ENCODE peak calls at places on chromosome 19, in five cellular contexts. G, U, M, V and C are unnamed samples.
A peak's percentile ranks its signal among the peaks of the same experiment; 100 is the strongest.

GRCh38 chr19:2053601-2054389 is 2.8 kb upstream of the MKNK2 start:
- DNase-seq in G (no peak), U (no peak), M (no peak), V (no peak), C (no peak)

GRCh38 chr19:15421136-15421535 is 2.3 kb upstream of the AKAP8L start:
- DNase-seq in G (no peak), U (no peak), M (no peak), V (no peak), C (no peak)

GRCh38 chr19:55149078-55150003 is at the start of gene TNNT1:
- DNase-seq in G (no peak), U (no peak), M (no peak), V (no peak), C (no peak)

GRCh38 chr19:29550896-29551295 is 25.1 kb downstream of the VSTM2B start:
- DNase-seq in G (no peak), U (no peak), M (no peak), V (no peak), C (no peak)

GRCh38 chr19:46999377-46999776 is 20.3 kb upstream of the NPAS1 start:
- DNase-seq in G (no peak), U (no peak), M (no peak), V (no peak), C (no peak)

GRCh38 chr19:11363881-11364280 is 8.6 kb downstream of the PLPPR2 start:
- DNase-seq in G (no peak), U (no peak), M (no peak), V (no peak), C (no peak)

GRCh38 chr19:2382530-2383222 is 22.6 kb downstream of the TMPRSS9 start:
- DNase-seq in G (no peak), U (no peak), M (no peak), V (no peak), C (no peak)

GRCh38 chr19:34677386-34678084 is at the start of gene ZNF302:
- DNase-seq in G (peak; percentile 92), U (peak; percentile 92), M (peak; percentile 81), V (peak; percentile 94), C (peak; percentile 97)

GRCh38 chr19:12801466-12802266 is at the start of the genes PRDX2 and THSD8:
- DNase-seq in G (peak; percentile 79), U (no peak), M (no peak), V (peak; percentile 86), C (peak; percentile 85)

GRCh38 chr19:50368649-50369570 is 3.5 kb upstream of the NAPSA start:
- DNase-seq in G (peak; percentile 54), U (peak; percentile 55), M (peak; percentile 43), V (peak; percentile 68), C (peak; percentile 94)

GRCh38 chr19:15144046-15144646 is 36.9 kb downstream of the SYDE1 start:
- DNase-seq in G (no peak), U (no peak), M (peak; percentile 87), V (no peak), C (no peak)

GRCh38 chr19:18612772-18613588 is at the start of gene TMEM59L:
- DNase-seq in G (no peak), U (no peak), M (no peak), V (no peak), C (peak; percentile 85)

GRCh38 chr19:12745166-12745897 is 6.3 kb upstream of the BEST2 start:
- DNase-seq in G (no peak), U (peak; percentile 45), M (no peak), V (no peak), C (no peak)

GRCh38 chr19:4229179-4229931 is at the start of gene EBI3:
- DNase-seq in G (no peak), U (no peak), M (no peak), V (no peak), C (peak; percentile 35)

GRCh38 chr19:10422846-10423245 is 2.5 kb downstream of the PDE4A start:
- DNase-seq in G (no peak), U (no peak), M (no peak), V (no peak), C (no peak)

GRCh38 chr19:3520166-3521103 is 14.3 kb downstream of the FZR1 start:
- DNase-seq in G (peak; percentile 86), U (no peak), M (peak; percentile 70), V (no peak), C (no peak)

GRCh38 chr19:18596752-18597157 is 8.2 kb downstream of the REX1BD start:
- DNase-seq in G (no peak), U (no peak), M (no peak), V (no peak), C (no peak)